ENCODE peak calls at places on chromosomes 11 and 22, in six cellular contexts. D, M, R, X, G and F are unnamed samples.

GRCh38 chr11:43685483-43685882 is 4.9 kb downstream of the HSD17B12 start:
- DNase-seq in D (no peak), M (no peak), R (no peak), X (no peak), G (no peak), F (no peak)

GRCh38 chr11:109858152-109858551 is 235.0 kb upstream of the ZC3H12C start:
- DNase-seq in D (no peak), M (peak; percentile 6), R (no peak), X (no peak), G (no peak), F (no peak)

GRCh38 chr22:48892571-48893287 is 934.9 kb downstream of the BRD1 start:
- DNase-seq in D (no peak), M (no peak), R (no peak), X (no peak), G (no peak), F (no peak)

GRCh38 chr22:21754523-21755128 is 19.0 kb upstream of the YPEL1 start:
- DNase-seq in D (no peak), M (peak; percentile 100), R (no peak), X (no peak), G (no peak), F (no peak)

GRCh38 chr11:128261011-128261421 is 326.3 kb downstream of the ETS1 start:
- DNase-seq in D (no peak), M (peak; percentile 30), R (no peak), X (no peak), G (no peak), F (no peak)

GRCh38 chr11:28760676-28761390 is 652.6 kb downstream of the METTL15 start:
- DNase-seq in D (no peak), M (no peak), R (no peak), X (no peak), G (no peak), F (no peak)

GRCh38 chr22:47495102-47495501 is 732.7 kb downstream of the TBC1D22A start:
- DNase-seq in D (no peak), M (no peak), R (no peak), X (no peak), G (no peak), F (no peak)

GRCh38 chr11:9639099-9639498 is 24.8 kb upstream of the SWAP70 start:
- DNase-seq in D (no peak), M (no peak), R (no peak), X (no peak), G (no peak), F (no peak)

GRCh38 chr11:105181100-105181499 is 41.5 kb upstream of the CARD18 start:
- DNase-seq in D (no peak), M (no peak), R (no peak), X (no peak), G (no peak), F (no peak)

GRCh38 chr11:80167766-80168165 is 726.9 kb upstream of the TENM4 start:
- DNase-seq in D (no peak), M (no peak), R (no peak), X (no peak), G (no peak), F (peak; percentile 28)

GRCh38 chr11:24407733-24408132 is 89.1 kb upstream of the LUZP2 start:
- DNase-seq in D (no peak), M (no peak), R (no peak), X (no peak), G (no peak), F (no peak)

GRCh38 chr11:126636911-126637799 is 281.7 kb downstream of the ST3GAL4 start:
- DNase-seq in D (no peak), M (no peak), R (no peak), X (no peak), G (no peak), F (no peak)

GRCh38 chr22:44202261-44202789 is 21.6 kb downstream of the PARVG start:
- DNase-seq in D (no peak), M (no peak), R (no peak), X (no peak), G (no peak), F (no peak)

GRCh38 chr22:24789516-24789915 is 15.0 kb upstream of the PIWIL3 start:
- DNase-seq in D (no peak), M (no peak), R (no peak), X (no peak), G (peak; percentile 13), F (no peak)

GRCh38 chr22:23073506-23074229 is 3.3 kb downstream of the GNAZ start:
- DNase-seq in D (no peak), M (no peak), R (no peak), X (no peak), G (no peak), F (no peak)

GRCh38 chr11:115257286-115258077 is 246.7 kb downstream of the CADM1 start:
- DNase-seq in D (no peak), M (no peak), R (no peak), X (no peak), G (no peak), F (no peak)
- H3K9ac ChIP-seq in D (no peak overlapping the region), M (no peak overlapping the region), R (no peak overlapping the region), X (no peak overlapping the region), G (no peak overlapping the region), F (no peak overlapping the region)

GRCh38 chr11:85736121-85736520 is 50.1 kb upstream of the CCDC89 start:
- DNase-seq in D (no peak), M (no peak), R (no peak), X (no peak), G (no peak), F (no peak)

GRCh38 chr11:85737738-85738137 is 51.7 kb upstream of the CCDC89 start:
- DNase-seq in D (no peak), M (no peak), R (no peak), X (no peak), G (no peak), F (no peak)

GRCh38 chr11:85742348-85742747 is 56.4 kb upstream of the CCDC89 start:
- DNase-seq in D (no peak), M (no peak), R (no peak), X (no peak), G (no peak), F (no peak)

GRCh38 chr11:85742873-85743275 is 56.9 kb upstream of the CCDC89 start:
- DNase-seq in D (no peak), M (no peak), R (no peak), X (no peak), G (no peak), F (no peak)

GRCh38 chr11:85740464-85741400 is 54.7 kb upstream of the CCDC89 start:
- DNase-seq in D (no peak), M (no peak), R (no peak), X (no peak), G (no peak), F (no peak)
- TF ChIP-seq ZNF274 in D (no peak), M (no peak), R (no peak), X (no peak), G (no peak), F (no peak)

GRCh38 chr11:121588747-121589146 is 136.0 kb upstream of the SORL1-AS1 start:
- DNase-seq in D (no peak), M (peak; percentile 8), R (no peak), X (no peak), G (no peak), F (no peak)
- H3K9ac ChIP-seq in D (no peak overlapping the region), M (no peak overlapping the region), R (no peak overlapping the region), X (peak overlapping the region; percentile 18), G (no peak overlapping the region), F (no peak overlapping the region)

GRCh38 chr22:41091139-41092022 is 1.0 kb upstream of the EP300 start:
- DNase-seq in D (peak; percentile 96), M (peak; percentile 96), R (peak; percentile 95), X (peak; percentile 92), G (peak; percentile 96), F (peak; percentile 94)

GRCh38 chr22:41096391-41096790 is 4.0 kb downstream of the EP300 start:
- DNase-seq in D (no peak), M (no peak), R (no peak), X (no peak), G (no peak), F (no peak)

GRCh38 chr22:41092023-41092817 is at the start of gene EP300:
- DNase-seq in D (no peak), M (peak; percentile 87), R (peak; percentile 40), X (no peak), G (peak; percentile 18), F (peak; percentile 38)

GRCh38 chr22:41092847-41093371 is 517 bp downstream of the EP300 start:
- DNase-seq in D (no peak), M (peak; percentile 44), R (no peak), X (no peak), G (peak; percentile 15), F (no peak)

DNA sequence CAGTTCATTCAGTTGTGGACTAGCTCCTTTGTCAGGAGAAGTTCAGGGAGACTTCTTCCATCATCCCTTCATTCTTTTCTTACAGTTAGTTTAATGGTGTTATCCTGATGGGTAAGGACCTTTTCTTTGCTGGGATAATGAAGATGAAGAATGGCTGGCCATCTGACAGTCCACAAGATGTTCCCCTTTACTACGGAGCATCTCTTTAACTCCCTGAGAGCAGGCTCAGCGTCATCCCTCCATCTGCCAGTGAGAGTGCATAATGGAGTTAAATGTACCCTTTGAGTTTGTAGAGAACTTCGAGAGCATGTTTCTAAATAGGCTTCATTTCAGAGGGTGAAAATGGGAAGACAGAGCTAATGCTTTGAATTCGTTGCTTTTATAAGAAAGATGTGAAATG is 1.6 kb downstream of the EP300 start:
- DNase-seq in D (no peak), M (peak; percentile 42), R (no peak), X (no peak), G (peak; percentile 31), F (no peak)
- TF ChIP-seq ZNF274 in D (no peak), M (no peak), R (no peak), X (no peak), G (no peak), F (no peak)

GRCh38 chr11:65125197-65126056 is 3.3 kb downstream of the MRPL49 start:
- DNase-seq in D (no peak), M (no peak), R (no peak), X (no peak), G (no peak), F (no peak)
- H3K9ac ChIP-seq in D (no peak overlapping the region), M (peak overlapping the region; percentile 6), R (no peak overlapping the region), X (no peak overlapping the region), G (no peak overlapping the region), F (no peak overlapping the region)

GRCh38 chr11:1199689-1200610 is 22.9 kb upstream of the MUC5B start:
- DNase-seq in D (no peak), M (no peak), R (no peak), X (no peak), G (no peak), F (no peak)
- TF ChIP-seq ZNF274 in D (no peak), M (no peak), R (no peak), X (no peak), G (no peak), F (no peak)

GRCh38 chr22:39439170-39439569 is 17.6 kb upstream of the MGAT3 start:
- DNase-seq in D (no peak), M (peak; percentile 55), R (no peak), X (no peak), G (peak; percentile 25), F (no peak)
- H3K9ac ChIP-seq in D (no peak overlapping the region), M (no peak overlapping the region), R (no peak overlapping the region), X (no peak overlapping the region), G (no peak overlapping the region), F (no peak overlapping the region)